ENCODE peak calls at places on chromosomes 4 and X, in eight cellular contexts. S is WTC11, D is brain microvascular endothelial cell, R is AG10803, L is AG09319, K is GM20000, M is upper lobe of right lung, Y is mesothelial cell of epicardium. J is an unnamed sample.

GRCh38 chr4:173766231-173766630 is 236.2 kb upstream of the HAND2 start:
- DNase-seq in Y (no peak), L (no peak), K (no peak), S (no peak), M (no peak), D (no peak), R (no peak), J (no peak)

GRCh38 chrX:861335-861890 is 230.8 kb downstream of the SHOX start:
- DNase-seq in K (no peak), Y (no peak), M (no peak), L (no peak), D (peak), R (peak), S (no peak), J (no peak)

GRCh38 chr4:45327544-45327943 is 601.2 kb upstream of the GNPDA2 start:
- DNase-seq in R (no peak), D (no peak), L (no peak), M (no peak), K (no peak), Y (no peak), S (no peak), J (no peak)

GRCh38 chr4:106763044-106763443 is 273.1 kb downstream of the DKK2 start:
- DNase-seq in K (no peak), R (peak), Y (no peak), M (no peak), L (no peak), S (no peak), D (no peak), J (no peak)

GRCh38 chrX:150533863-150534262 is 34.6 kb upstream of the MTM1 start:
- DNase-seq in D (no peak), L (no peak), M (no peak), Y (no peak), S (no peak), K (no peak), R (no peak), J (no peak)

GRCh38 chrX:49204709-49205108 is 4.7 kb upstream of the SYP start:
- DNase-seq in K (no peak), D (no peak), Y (no peak), S (no peak), M (no peak), L (no peak), R (no peak), J (no peak)

GRCh38 chr4:17578482-17578891 is 1.5 kb downstream of the LAP3 start:
- DNase-seq in K (peak), M (no peak), S (no peak), Y (no peak), D (no peak), L (no peak), R (no peak), J (no peak)

GRCh38 chr4:11471613-11472012 is 42.9 kb upstream of the HS3ST1 start:
- DNase-seq in M (no peak), S (no peak), Y (no peak), K (peak), D (no peak), R (no peak), L (no peak), J (no peak)

GRCh38 chrX:39616098-39616729 is 481.5 kb downstream of the BCOR start:
- DNase-seq in M (no peak), R (no peak), K (peak), Y (no peak), S (no peak), L (no peak), D (no peak), J (no peak)

GRCh38 chr4:161931089-161931488 is 232.7 kb downstream of the FSTL5 start:
- DNase-seq in M (no peak), R (no peak), S (no peak), Y (no peak), L (no peak), K (no peak), D (no peak), J (no peak)

GRCh38 chr4:142380052-142380598 is 466.0 kb downstream of the INPP4B start:
- DNase-seq in R (no peak), L (no peak), K (no peak), M (no peak), Y (no peak), D (no peak), S (no peak), J (no peak)

DNA sequence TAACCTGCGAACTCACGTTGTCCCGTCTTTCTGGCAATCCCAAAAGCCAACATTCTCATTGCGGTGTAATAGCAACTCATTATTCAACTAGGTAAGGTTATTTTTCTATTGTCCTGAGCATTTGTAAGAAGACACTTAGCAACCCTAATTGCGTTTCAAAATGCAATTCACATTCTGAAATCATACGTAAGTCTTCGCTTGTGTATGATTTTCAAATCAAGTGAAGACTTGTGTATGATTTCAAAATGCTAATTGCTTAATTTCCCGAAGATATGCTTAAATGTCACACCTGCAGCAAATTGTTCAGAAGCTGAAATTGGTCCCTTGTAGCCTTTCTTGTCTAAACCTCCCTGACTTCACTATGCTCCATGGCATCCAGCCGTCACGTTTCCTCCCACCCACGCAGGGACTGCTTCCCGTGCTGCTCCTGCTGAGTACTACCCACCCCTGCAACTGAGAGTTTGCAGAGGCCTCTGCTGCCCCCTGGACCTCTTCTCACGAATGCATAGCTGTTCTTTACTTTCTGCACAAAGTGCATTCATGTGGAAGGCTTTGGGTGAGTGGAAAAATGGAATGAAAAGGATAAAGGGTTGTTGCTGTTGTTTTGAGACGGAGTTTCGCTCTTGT is 40.8 kb upstream of the CLDN24 start:
- DNase-seq in Y (no peak), L (no peak), K (no peak), S (peak), D (peak), M (no peak), R (peak), J (no peak)
- TF ChIP-seq CTCF in Y (no peak), L (no peak), K (no peak), S (no peak), D (peak), M (no peak), R (peak), J (peak)

GRCh38 chrX:12327836-12328235 is 189.6 kb downstream of the FRMPD4 start:
- DNase-seq in S (no peak), R (peak), K (no peak), D (no peak), L (no peak), Y (no peak), M (no peak), J (no peak)
- TF ChIP-seq CTCF in S (no peak), R (no peak), K (no peak), D (no peak), L (no peak), Y (no peak), M (no peak), J (no peak)

DNA sequence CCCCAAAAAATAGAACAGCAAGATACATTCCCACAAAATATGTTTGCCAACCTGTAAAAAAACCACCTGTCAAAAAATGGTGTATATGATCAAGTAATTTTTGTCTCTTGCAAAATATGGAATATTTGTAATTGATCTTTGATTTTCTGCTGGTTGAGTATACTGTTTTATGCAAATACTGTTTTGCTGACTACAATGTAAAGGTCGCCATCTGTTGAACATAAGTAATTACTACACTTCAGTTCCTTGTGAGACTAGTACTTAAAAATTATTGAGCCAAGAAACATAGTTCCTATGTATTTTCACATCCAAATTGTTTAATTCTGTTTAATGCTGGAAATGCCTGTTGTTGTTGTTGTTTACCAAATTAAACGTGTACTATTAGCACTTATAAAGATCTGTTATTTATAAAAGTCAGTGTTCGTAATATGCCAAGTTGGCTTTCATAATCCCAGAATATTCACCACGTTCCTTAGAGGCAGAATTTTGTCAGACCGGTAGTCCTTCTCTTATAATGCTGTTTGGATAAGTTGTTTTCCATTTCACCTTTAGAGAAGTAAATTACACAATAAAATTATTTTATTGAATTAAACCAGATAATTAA is 144.2 kb downstream of the PDLIM5 start:
- DNase-seq in M (no peak), D (no peak), L (peak), K (peak), R (peak), S (no peak), Y (no peak), J (no peak)
- TF ChIP-seq CTCF in M (peak), D (peak), L (peak), K (no peak), R (peak), S (no peak), Y (peak), J (peak)

DNA sequence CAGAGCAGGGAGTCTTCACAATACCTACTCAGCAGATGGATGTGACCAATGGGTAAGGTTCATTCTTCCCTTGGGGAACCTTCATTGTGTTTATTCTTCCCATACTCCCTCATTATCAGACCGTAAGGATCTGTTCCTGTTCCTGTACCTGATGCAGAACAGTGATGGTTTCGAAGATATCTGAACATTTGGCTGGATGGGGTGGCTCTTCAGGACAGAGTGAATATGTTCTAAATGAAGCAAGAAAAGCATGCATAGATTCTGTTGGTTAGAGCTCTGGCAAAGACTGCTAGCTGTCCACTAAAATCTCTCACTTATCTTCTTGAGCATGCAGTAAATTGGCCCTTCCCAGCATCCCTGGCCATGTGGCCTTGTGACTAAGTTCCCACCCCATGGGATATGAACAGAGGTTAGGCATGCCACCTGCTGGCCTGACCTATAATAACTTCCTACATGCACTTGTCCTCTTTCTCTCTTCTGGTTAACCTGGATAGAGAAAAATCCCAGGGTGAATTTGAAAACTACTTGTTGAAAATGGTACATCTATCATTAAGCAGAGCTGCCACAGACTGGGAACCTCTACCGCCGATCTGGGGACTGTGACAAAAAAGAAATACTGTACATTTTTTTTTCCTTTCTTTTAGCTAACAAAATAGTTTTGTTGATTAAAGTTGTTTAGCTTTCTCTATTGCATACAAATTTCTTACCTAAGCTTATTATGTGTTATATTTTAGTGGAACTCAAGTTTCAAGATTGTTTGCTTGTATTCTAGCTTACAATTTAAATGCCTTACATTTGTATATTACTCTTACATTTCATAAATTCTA is 60.0 kb upstream of the BANK1 start:
- DNase-seq in Y (peak), L (peak), K (peak), S (peak), R (peak), D (peak), M (peak), J (peak)
- TF ChIP-seq CTCF in Y (peak), L (peak), K (peak), S (peak), R (peak), D (peak), M (peak), J (peak)

GRCh38 chrX:41024755-41025154 is 60.5 kb upstream of the USP9X start:
- DNase-seq in Y (no peak), K (no peak), D (no peak), M (no peak), S (no peak), L (no peak), R (no peak), J (no peak)

GRCh38 chrX:41025926-41026325 is 59.3 kb upstream of the USP9X start:
- DNase-seq in S (no peak), K (no peak), D (no peak), L (no peak), R (no peak), M (no peak), Y (no peak), J (no peak)

GRCh38 chrX:41023098-41023497 is 62.1 kb upstream of the USP9X start:
- DNase-seq in M (no peak), K (no peak), R (no peak), D (no peak), S (no peak), L (no peak), Y (no peak), J (no peak)

GRCh38 chrX:41019041-41019392 is 66.2 kb upstream of the USP9X start:
- DNase-seq in D (no peak), R (no peak), Y (no peak), S (no peak), L (no peak), M (no peak), K (no peak), J (no peak)

DNA sequence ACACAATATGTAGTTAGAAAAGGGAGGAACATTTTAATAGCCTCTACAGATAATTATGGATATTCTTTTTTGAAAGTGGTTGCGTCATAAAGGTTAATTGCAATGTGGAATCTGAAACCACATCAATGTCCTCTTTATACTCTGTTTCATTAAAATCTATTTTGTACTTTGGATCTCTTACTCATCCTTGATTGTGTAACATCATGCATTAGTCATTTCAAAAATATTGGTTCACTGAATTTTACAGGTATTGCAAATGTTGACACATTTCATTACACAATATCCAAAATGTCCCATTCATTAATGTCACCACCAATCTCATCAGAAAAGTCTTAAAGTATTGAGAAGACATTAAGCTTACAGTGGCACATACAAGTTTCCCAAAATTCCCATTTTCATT is 62.7 kb upstream of the USP9X start:
- DNase-seq in D (no peak), Y (no peak), L (no peak), M (no peak), S (no peak), K (no peak), R (peak), J (no peak)
- TF ChIP-seq CTCF in D (no peak), Y (no peak), L (no peak), M (no peak), S (no peak), K (no peak), R (no peak), J (no peak)

GRCh38 chrX:134718329-134719317 is 60.4 kb upstream of the PLAC1 start:
- DNase-seq in R (peak), Y (no peak), L (peak), K (no peak), S (no peak), D (peak), M (peak), J (no peak)
- TF ChIP-seq CTCF in R (peak), Y (no peak), L (peak), K (no peak), S (no peak), D (peak), M (no peak), J (no peak)

GRCh38 chr4:129455462-129455861 is 359.5 kb downstream of the C4orf33 start:
- DNase-seq in Y (no peak), M (no peak), K (no peak), S (no peak), R (no peak), D (no peak), L (no peak), J (no peak)
- TF ChIP-seq CTCF in Y (no peak), M (no peak), K (no peak), S (no peak), R (no peak), D (no peak), L (no peak), J (no peak)

GRCh38 chrX:26445288-26445687 is 229.3 kb downstream of the MAGEB5 start:
- DNase-seq in M (no peak), D (no peak), S (no peak), K (no peak), R (no peak), L (no peak), Y (no peak), J (no peak)

GRCh38 chrX:26442340-26442739 is 226.4 kb downstream of the MAGEB5 start:
- DNase-seq in Y (no peak), S (no peak), K (no peak), M (no peak), R (peak), L (no peak), D (peak), J (no peak)
- TF ChIP-seq CTCF in Y (peak), S (no peak), K (no peak), M (no peak), R (peak), L (peak), D (peak), J (peak)

GRCh38 chrX:109889289-109890006 is 113.5 kb upstream of the TMEM164 start:
- DNase-seq in D (peak), K (no peak), L (peak), S (no peak), Y (no peak), R (peak), M (no peak), J (no peak)
- TF ChIP-seq CTCF in D (peak), K (no peak), L (peak), S (no peak), Y (no peak), R (peak), M (no peak), J (peak)

GRCh38 chrX:15973299-15973698 is 118.7 kb upstream of the AP1S2 start:
- DNase-seq in Y (no peak), S (peak), L (no peak), D (peak), K (peak), R (peak), M (no peak), J (no peak)
- TF ChIP-seq CTCF in Y (peak), S (no peak), L (peak), D (peak), K (no peak), R (peak), M (peak), J (peak)